ENCODE peak calls at places on chromosomes 12 and 14, in four cellular contexts. V is NCI-H748 treated with DMSO at 0.1 percent for 48 hours; X is naive thymus-derived CD4-positive, alpha-beta T cell; N is activated naive CD8-positive, alpha-beta T cell treated with anti-CD3 and anti-CD28 coated beads, Interleukin-2, amount 50 U/mL, for 24 hours. D is an unnamed sample.

GRCh38 chr14:59705245-59705644 is 128.6 kb upstream of the CCDC175 start:
- DNase-seq in V (no peak), X (no peak), N (no peak), D (no peak)

GRCh38 chr14:103856105-103856504 is 8.7 kb upstream of the PPP1R13B start:
- DNase-seq in V (no peak), X (no peak), N (no peak), D (no peak)

GRCh38 chr14:54395716-54396115 is 1.1 kb upstream of the CDKN3 start:
- DNase-seq in V (no peak), X (no peak), N (no peak), D (no peak)

GRCh38 chr12:130916251-130916911 is 37.3 kb upstream of the ADGRD1 start:
- DNase-seq in V (peak; percentile 39), X (no peak), N (peak; percentile 29), D (peak; percentile 31)

GRCh38 chr12:52052471-52053186 is 1.4 kb downstream of the NR4A1 start:
- DNase-seq in V (no peak), X (no peak), N (no peak), D (peak; percentile 88)

GRCh38 chr12:69779928-69780327 is 41.3 kb downstream of the RAB3IP start:
- DNase-seq in V (peak; percentile 72), X (no peak), N (no peak), D (no peak)

GRCh38 chr14:91424813-91425719 is 7.4 kb upstream of the CCDC88C start:
- DNase-seq in V (no peak), X (no peak), N (no peak), D (no peak)

GRCh38 chr12:124456652-124457152 is 110.7 kb downstream of the NCOR2 start:
- DNase-seq in V (no peak), X (no peak), N (peak; percentile 41), D (peak; percentile 49)

GRCh38 chr12:9866786-9867379 is 2.3 kb downstream of the CLEC2B start:
- DNase-seq in V (no peak), X (no peak), N (no peak), D (no peak)

GRCh38 chr14:104389326-104390220 is 190.0 kb upstream of the C14orf180 start:
- DNase-seq in V (no peak), X (no peak), N (no peak), D (no peak)